ENCODE peak calls at places on chromosome 18, in six cellular contexts. One of them, this sample, is unnamed.

GRCh38 chr18:31248783-31249521 is 69.0 kb upstream of the DSG1 start:
- DNase-seq in kidney: no peak
- DNase-seq in astrocyte: peak; percentile 89
- DNase-seq in Karpas-422: peak; percentile 52
- DNase-seq in A549: peak; percentile 29
- DNase-seq in mucosa of descending colon: no peak
- DNase-seq in this sample: no peak

GRCh38 chr18:51196811-51197660 is 445 bp downstream of the MEX3C start:
- DNase-seq in kidney: peak; percentile 90
- DNase-seq in astrocyte: peak; percentile 42
- DNase-seq in Karpas-422: peak; percentile 77
- DNase-seq in A549: peak; percentile 24
- DNase-seq in mucosa of descending colon: peak; percentile 62
- DNase-seq in this sample: peak; percentile 71

GRCh38 chr18:79521806-79522205 is 126.1 kb downstream of the NFATC1 start:
- DNase-seq in kidney: peak; percentile 40
- DNase-seq in astrocyte: no peak
- DNase-seq in Karpas-422: no peak
- DNase-seq in A549: no peak
- DNase-seq in mucosa of descending colon: no peak
- DNase-seq in this sample: no peak

GRCh38 chr18:13835202-13835601 is 11.3 kb downstream of the MC5R start:
- DNase-seq in kidney: no peak
- DNase-seq in astrocyte: no peak
- DNase-seq in Karpas-422: no peak
- DNase-seq in A549: no peak
- DNase-seq in mucosa of descending colon: no peak
- DNase-seq in this sample: no peak

GRCh38 chr18:22385718-22386117 is 32.0 kb downstream of the CTAGE1 start:
- DNase-seq in kidney: no peak
- DNase-seq in astrocyte: peak; percentile 88
- DNase-seq in Karpas-422: no peak
- DNase-seq in A549: no peak
- DNase-seq in mucosa of descending colon: no peak
- DNase-seq in this sample: no peak

GRCh38 chr18:26480897-26481795 is 67.2 kb downstream of the KCTD1 start:
- DNase-seq in kidney: no peak
- DNase-seq in astrocyte: peak; percentile 99
- DNase-seq in Karpas-422: peak; percentile 55
- DNase-seq in A549: peak; percentile 95
- DNase-seq in mucosa of descending colon: no peak
- DNase-seq in this sample: no peak

GRCh38 chr18:67043276-67043675 is 439.4 kb upstream of the CDH19 start:
- DNase-seq in kidney: peak; percentile 52
- DNase-seq in astrocyte: no peak
- DNase-seq in Karpas-422: no peak
- DNase-seq in A549: no peak
- DNase-seq in mucosa of descending colon: no peak
- DNase-seq in this sample: no peak

GRCh38 chr18:35497334-35498197 is at the start of gene INO80C:
- DNase-seq in kidney: peak; percentile 97
- DNase-seq in astrocyte: peak; percentile 93
- DNase-seq in Karpas-422: peak; percentile 98
- DNase-seq in A549: peak; percentile 92
- DNase-seq in mucosa of descending colon: peak; percentile 94
- DNase-seq in this sample: peak; percentile 91

GRCh38 chr18:80194874-80195570 is 52.3 kb downstream of the PARD6G start:
- DNase-seq in kidney: no peak
- DNase-seq in astrocyte: no peak
- DNase-seq in Karpas-422: no peak
- DNase-seq in A549: no peak
- DNase-seq in mucosa of descending colon: no peak
- DNase-seq in this sample: no peak

GRCh38 chr18:44725300-44726096 is 44.8 kb downstream of the SETBP1 start:
- DNase-seq in kidney: peak; percentile 87
- DNase-seq in astrocyte: peak; percentile 53
- DNase-seq in Karpas-422: no peak
- DNase-seq in A549: no peak
- DNase-seq in mucosa of descending colon: peak; percentile 51
- DNase-seq in this sample: no peak

GRCh38 chr18:12745095-12745820 is 42.4 kb downstream of the PSMG2 start:
- DNase-seq in kidney: no peak
- DNase-seq in astrocyte: no peak
- DNase-seq in Karpas-422: no peak
- DNase-seq in A549: no peak
- DNase-seq in mucosa of descending colon: no peak
- DNase-seq in this sample: no peak

GRCh38 chr18:57333941-57334340 is 18.4 kb upstream of the ST8SIA3 start:
- DNase-seq in kidney: no peak
- DNase-seq in astrocyte: no peak
- DNase-seq in Karpas-422: no peak
- DNase-seq in A549: no peak
- DNase-seq in mucosa of descending colon: no peak
- DNase-seq in this sample: no peak

GRCh38 chr18:22552254-22552653 is 134.5 kb upstream of the CTAGE1 start:
- DNase-seq in kidney: no peak
- DNase-seq in astrocyte: peak; percentile 83
- DNase-seq in Karpas-422: no peak
- DNase-seq in A549: no peak
- DNase-seq in mucosa of descending colon: no peak
- DNase-seq in this sample: no peak

GRCh38 chr18:48828713-48829442 is 121.9 kb downstream of the SMAD7 start:
- DNase-seq in kidney: peak; percentile 81
- DNase-seq in astrocyte: no peak
- DNase-seq in Karpas-422: no peak
- DNase-seq in A549: no peak
- DNase-seq in mucosa of descending colon: no peak
- DNase-seq in this sample: no peak

GRCh38 chr18:48983793-48984437 is 33.1 kb upstream of the SMAD7 start:
- DNase-seq in kidney: peak; percentile 80
- DNase-seq in astrocyte: no peak
- DNase-seq in Karpas-422: no peak
- DNase-seq in A549: no peak
- DNase-seq in mucosa of descending colon: peak; percentile 50
- DNase-seq in this sample: peak; percentile 57

GRCh38 chr18:55328301-55328700 is 259.7 kb downstream of the TCF4 start:
- DNase-seq in kidney: no peak
- DNase-seq in astrocyte: peak; percentile 79
- DNase-seq in Karpas-422: no peak
- DNase-seq in A549: no peak
- DNase-seq in mucosa of descending colon: no peak
- DNase-seq in this sample: no peak

GRCh38 chr18:72866901-72867701 is 686 bp downstream of the NETO1 start:
- DNase-seq in kidney: no peak
- DNase-seq in astrocyte: no peak
- DNase-seq in Karpas-422: no peak
- DNase-seq in A549: no peak
- DNase-seq in mucosa of descending colon: no peak
- DNase-seq in this sample: no peak

GRCh38 chr18:10169064-10169562 is 255.3 kb downstream of the VAPA start:
- DNase-seq in kidney: no peak
- DNase-seq in astrocyte: peak; percentile 71
- DNase-seq in Karpas-422: no peak
- DNase-seq in A549: no peak
- DNase-seq in mucosa of descending colon: no peak
- DNase-seq in this sample: no peak

GRCh38 chr18:79609841-79610281 is 69.7 kb upstream of the CTDP1 start:
- DNase-seq in kidney: peak; percentile 65
- DNase-seq in astrocyte: no peak
- DNase-seq in Karpas-422: no peak
- DNase-seq in A549: no peak
- DNase-seq in mucosa of descending colon: no peak
- DNase-seq in this sample: no peak

GRCh38 chr18:40868110-40868858 is 1086.8 kb upstream of the PIK3C3 start:
- DNase-seq in kidney: no peak
- DNase-seq in astrocyte: peak; percentile 98
- DNase-seq in Karpas-422: no peak
- DNase-seq in A549: peak; percentile 77
- DNase-seq in mucosa of descending colon: no peak
- DNase-seq in this sample: no peak

GRCh38 chr18:48973731-48974130 is 23.0 kb upstream of the SMAD7 start:
- DNase-seq in kidney: no peak
- DNase-seq in astrocyte: no peak
- DNase-seq in Karpas-422: no peak
- DNase-seq in A549: no peak
- DNase-seq in mucosa of descending colon: peak; percentile 69
- DNase-seq in this sample: no peak

GRCh38 chr18:3983351-3983969 is 471.6 kb downstream of the DLGAP1 start:
- DNase-seq in kidney: no peak
- DNase-seq in astrocyte: peak; percentile 97
- DNase-seq in Karpas-422: no peak
- DNase-seq in A549: peak; percentile 84
- DNase-seq in mucosa of descending colon: no peak
- DNase-seq in this sample: no peak

GRCh38 chr18:74976331-74976909 is 232.5 kb downstream of the PTGR3 start:
- DNase-seq in kidney: no peak
- DNase-seq in astrocyte: no peak
- DNase-seq in Karpas-422: no peak
- DNase-seq in A549: no peak
- DNase-seq in mucosa of descending colon: no peak
- DNase-seq in this sample: no peak

GRCh38 chr18:55763298-55763697 is 175.3 kb upstream of the TCF4 start:
- DNase-seq in kidney: no peak
- DNase-seq in astrocyte: peak; percentile 87
- DNase-seq in Karpas-422: no peak
- DNase-seq in A549: peak; percentile 16
- DNase-seq in mucosa of descending colon: no peak
- DNase-seq in this sample: no peak

GRCh38 chr18:10241571-10241970 is 212.9 kb upstream of the APCDD1 start:
- DNase-seq in kidney: no peak
- DNase-seq in astrocyte: no peak
- DNase-seq in Karpas-422: no peak
- DNase-seq in A549: no peak
- DNase-seq in mucosa of descending colon: no peak
- DNase-seq in this sample: no peak

GRCh38 chr18:57813245-57813644 is 10.1 kb upstream of the ATP8B1 start:
- DNase-seq in kidney: no peak
- DNase-seq in astrocyte: peak; percentile 99
- DNase-seq in Karpas-422: no peak
- DNase-seq in A549: peak; percentile 70
- DNase-seq in mucosa of descending colon: no peak
- DNase-seq in this sample: no peak

GRCh38 chr18:59502222-59502898 is 143.3 kb upstream of the LMAN1 start:
- DNase-seq in kidney: no peak
- DNase-seq in astrocyte: peak; percentile 85
- DNase-seq in Karpas-422: no peak
- DNase-seq in A549: no peak
- DNase-seq in mucosa of descending colon: peak; percentile 5
- DNase-seq in this sample: peak; percentile 30

GRCh38 chr18:44123743-44124142 is 556.9 kb upstream of the SETBP1 start:
- DNase-seq in kidney: no peak
- DNase-seq in astrocyte: peak; percentile 70
- DNase-seq in Karpas-422: no peak
- DNase-seq in A549: no peak
- DNase-seq in mucosa of descending colon: no peak
- DNase-seq in this sample: no peak

GRCh38 chr18:48393170-48393569 is 16.0 kb downstream of the ZBTB7C start:
- DNase-seq in kidney: no peak
- DNase-seq in astrocyte: peak; percentile 26
- DNase-seq in Karpas-422: no peak
- DNase-seq in A549: no peak
- DNase-seq in mucosa of descending colon: no peak
- DNase-seq in this sample: no peak

GRCh38 chr18:54222922-54223567 is 1.4 kb downstream of the MBD2 start:
- DNase-seq in kidney: no peak
- DNase-seq in astrocyte: no peak
- DNase-seq in Karpas-422: peak; percentile 93
- DNase-seq in A549: peak; percentile 11
- DNase-seq in mucosa of descending colon: peak; percentile 30
- DNase-seq in this sample: no peak

GRCh38 chr18:3427944-3428343 is 22.0 kb upstream of the TGIF1 start:
- DNase-seq in kidney: no peak
- DNase-seq in astrocyte: no peak
- DNase-seq in Karpas-422: no peak
- DNase-seq in A549: no peak
- DNase-seq in mucosa of descending colon: no peak
- DNase-seq in this sample: no peak

GRCh38 chr18:49813071-49813320 is 337 bp downstream of the ACAA2 start:
- DNase-seq in kidney: no peak
- DNase-seq in astrocyte: no peak
- DNase-seq in Karpas-422: no peak
- DNase-seq in A549: peak; percentile 20
- DNase-seq in mucosa of descending colon: peak; percentile 60
- DNase-seq in this sample: peak; percentile 33

GRCh38 chr18:26655614-26656400 is 107.5 kb upstream of the KCTD1 start:
- DNase-seq in kidney: peak; percentile 87
- DNase-seq in astrocyte: peak; percentile 29
- DNase-seq in Karpas-422: no peak
- DNase-seq in A549: peak; percentile 75
- DNase-seq in mucosa of descending colon: peak; percentile 59
- DNase-seq in this sample: peak; percentile 51

GRCh38 chr18:32337821-32338220 is 132.9 kb downstream of the GAREM1 start:
- DNase-seq in kidney: no peak
- DNase-seq in astrocyte: peak; percentile 49
- DNase-seq in Karpas-422: no peak
- DNase-seq in A549: no peak
- DNase-seq in mucosa of descending colon: no peak
- DNase-seq in this sample: no peak
- H3K9me3 ChIP-seq in kidney: no peaks in the 10 kb centered on the region
- H3K9me3 ChIP-seq in astrocyte: no peaks in the 10 kb centered on the region
- H3K9me3 ChIP-seq in Karpas-422: no peaks in the 10 kb centered on the region
- H3K9me3 ChIP-seq in A549: no peaks in the 10 kb centered on the region
- H3K9me3 ChIP-seq in mucosa of descending colon: no peaks in the 10 kb centered on the region
- H3K9me3 ChIP-seq in this sample: no peaks in the 10 kb centered on the region

GRCh38 chr18:78242307-78242643 is 737.3 kb upstream of the SALL3 start:
- DNase-seq in kidney: no peak
- DNase-seq in astrocyte: no peak
- DNase-seq in Karpas-422: no peak
- DNase-seq in A549: no peak
- DNase-seq in mucosa of descending colon: peak; percentile 31
- DNase-seq in this sample: no peak
- H3K9me3 ChIP-seq in kidney: no peaks in the 10 kb centered on the region
- H3K9me3 ChIP-seq in astrocyte: peaks cover 19% of the 10 kb centered on the region
- H3K9me3 ChIP-seq in Karpas-422: peaks cover 7% of the 10 kb centered on the region
- H3K9me3 ChIP-seq in A549: no peaks in the 10 kb centered on the region
- H3K9me3 ChIP-seq in mucosa of descending colon: peaks cover 14% of the 10 kb centered on the region
- H3K9me3 ChIP-seq in this sample: no peaks in the 10 kb centered on the region

GRCh38 chr18:63191413-63191812 is 128.2 kb downstream of the BCL2 start:
- DNase-seq in kidney: no peak
- DNase-seq in astrocyte: no peak
- DNase-seq in Karpas-422: no peak
- DNase-seq in A549: no peak
- DNase-seq in mucosa of descending colon: no peak
- DNase-seq in this sample: no peak
- H3K9me3 ChIP-seq in kidney: no peaks in the 10 kb centered on the region
- H3K9me3 ChIP-seq in astrocyte: no peaks in the 10 kb centered on the region
- H3K9me3 ChIP-seq in Karpas-422: no peaks in the 10 kb centered on the region
- H3K9me3 ChIP-seq in A549: no peaks in the 10 kb centered on the region
- H3K9me3 ChIP-seq in mucosa of descending colon: no peaks in the 10 kb centered on the region
- H3K9me3 ChIP-seq in this sample: peaks cover 4% of the 10 kb centered on the region

DNA sequence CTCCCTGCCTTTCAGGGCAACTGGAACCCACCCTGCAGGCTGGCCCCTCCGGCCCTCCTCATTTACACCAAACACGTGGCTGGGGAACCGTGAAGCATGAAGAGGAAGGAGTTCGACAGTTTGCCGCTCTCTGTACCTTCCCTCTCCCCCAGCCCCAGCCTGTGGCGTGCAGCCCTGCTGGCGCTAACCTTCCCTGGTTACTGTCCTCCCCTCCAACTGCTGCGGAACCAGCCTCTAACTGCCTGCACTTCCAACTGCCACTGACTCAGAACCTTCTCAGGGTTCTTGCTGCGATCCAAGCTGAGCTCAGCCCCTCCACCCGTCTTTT is 19.2 kb upstream of the GNAL start:
- DNase-seq in kidney: no peak
- DNase-seq in astrocyte: no peak
- DNase-seq in Karpas-422: no peak
- DNase-seq in A549: no peak
- DNase-seq in mucosa of descending colon: no peak
- DNase-seq in this sample: no peak
- H3K9me3 ChIP-seq in kidney: no peaks in the 10 kb centered on the region
- H3K9me3 ChIP-seq in astrocyte: no peaks in the 10 kb centered on the region
- H3K9me3 ChIP-seq in Karpas-422: no peaks in the 10 kb centered on the region
- H3K9me3 ChIP-seq in A549: no peaks in the 10 kb centered on the region
- H3K9me3 ChIP-seq in mucosa of descending colon: no peaks in the 10 kb centered on the region
- H3K9me3 ChIP-seq in this sample: no peaks in the 10 kb centered on the region

This sample was measured in left ventricle myocardium inferior.